ENCODE peak calls at places on chromosomes 3 and 15, in eight cellular contexts. B is heart right ventricle, L is right cardiac atrium, A is H9, H is ovary, G is coronary artery, Y is epithelial cell of prostate, W is left ventricle myocardium inferior. S is an unnamed sample.

GRCh38 chr15:68372291-68372811 is 59.6 kb downstream of the ITGA11 start:
- DNase-seq in H (no peak), W (no peak), A (peak), L (peak), B (peak), Y (no peak), G (peak), S (peak)

GRCh38 chr15:76337739-76338554 is 1.4 kb downstream of the ISL2 start:
- DNase-seq in H (no peak), G (no peak), B (no peak), W (no peak), L (no peak), Y (no peak), A (peak), S (no peak)

GRCh38 chr3:31699309-31699953 is 166.7 kb downstream of the STT3B start:
- DNase-seq in A (no peak), W (no peak), Y (peak), H (no peak), G (no peak), B (no peak), L (no peak), S (no peak)

GRCh38 chr15:67190813-67191212 is 63.6 kb downstream of the AAGAB start:
- DNase-seq in L (no peak), H (no peak), B (no peak), G (no peak), A (no peak), Y (no peak), W (no peak), S (no peak)

GRCh38 chr3:185558395-185558794 is 6.0 kb upstream of the LIPH start:
- DNase-seq in H (no peak), A (no peak), Y (peak), L (no peak), G (no peak), W (no peak), B (no peak), S (no peak)

GRCh38 chr3:45817788-45818523 is 21.6 kb upstream of the SLC6A20 start:
- DNase-seq in G (no peak), W (no peak), Y (peak), L (no peak), B (peak), A (no peak), H (peak), S (no peak)

GRCh38 chr3:106842151-106842550 is 535.1 kb upstream of the CCDC54 start:
- DNase-seq in G (no peak), H (no peak), Y (no peak), B (no peak), W (no peak), L (no peak), A (no peak), S (no peak)

GRCh38 chr3:88059380-88060160 is 515 bp downstream of the ZNF654 start:
- DNase-seq in L (peak), H (no peak), Y (no peak), A (no peak), B (peak), G (peak), W (no peak), S (no peak)

GRCh38 chr3:9153763-9154601 is 95.5 kb downstream of the SRGAP3 start:
- DNase-seq in A (peak), W (peak), G (no peak), H (peak), Y (no peak), B (peak), L (peak), S (peak)

GRCh38 chr15:60423540-60423939 is 25.8 kb upstream of the ANXA2 start:
- DNase-seq in H (no peak), G (no peak), L (peak), A (no peak), W (no peak), B (no peak), Y (peak), S (no peak)
- H3K27ac ChIP-seq in H (no peak), G (peak), L (no peak), A (no peak), W (no peak), B (no peak), Y (peak), S (no peak)

GRCh38 chr3:188092648-188093047 is 61.3 kb upstream of the LPP start:
- DNase-seq in A (no peak), B (no peak), H (no peak), Y (no peak), G (no peak), L (no peak), W (no peak), S (no peak)

GRCh38 chr3:188088948-188089685 is 64.8 kb upstream of the LPP start:
- DNase-seq in L (no peak), G (peak), B (no peak), A (no peak), Y (no peak), W (no peak), H (no peak), S (no peak)

GRCh38 chr3:188085596-188086560 is 68.1 kb upstream of the LPP start:
- DNase-seq in A (no peak), L (no peak), G (no peak), Y (no peak), B (no peak), H (no peak), W (no peak), S (no peak)

GRCh38 chr3:188090626-188091309 is 63.2 kb upstream of the LPP start:
- DNase-seq in A (no peak), H (no peak), Y (no peak), W (no peak), B (no peak), G (no peak), L (no peak), S (no peak)

GRCh38 chr3:188091746-188092145 is 62.2 kb upstream of the LPP start:
- DNase-seq in A (no peak), L (no peak), Y (no peak), G (no peak), B (no peak), H (no peak), W (no peak), S (no peak)
- H3K27ac ChIP-seq in A (no peak), L (no peak), Y (no peak), G (no peak), B (no peak), H (no peak), W (no peak), S (no peak)

GRCh38 chr3:195257454-195258448 is 13.2 kb downstream of the XXYLT1 start:
- DNase-seq in Y (no peak), A (no peak), W (no peak), G (no peak), B (no peak), L (peak), H (no peak), S (no peak)
- H3K27ac ChIP-seq in Y (no peak), A (no peak), W (peak), G (no peak), B (peak), L (no peak), H (no peak), S (no peak)

GRCh38 chr3:16494906-16495580 is 18.5 kb downstream of the RFTN1 start:
- DNase-seq in A (no peak), L (no peak), W (no peak), B (no peak), Y (no peak), G (no peak), H (no peak), S (no peak)

GRCh38 chr3:16490062-16490641 is 23.3 kb downstream of the RFTN1 start:
- DNase-seq in A (no peak), L (no peak), H (no peak), G (no peak), Y (no peak), B (no peak), W (no peak), S (no peak)

GRCh38 chr3:16496408-16497222 is 16.9 kb downstream of the RFTN1 start:
- DNase-seq in W (no peak), Y (no peak), A (no peak), G (no peak), B (no peak), L (no peak), H (no peak), S (no peak)

GRCh38 chr3:16496008-16496407 is 17.5 kb downstream of the RFTN1 start:
- DNase-seq in A (no peak), L (no peak), Y (no peak), B (no peak), G (no peak), W (no peak), H (no peak), S (no peak)

GRCh38 chr3:16494094-16494493 is 19.4 kb downstream of the RFTN1 start:
- DNase-seq in W (no peak), L (no peak), B (no peak), A (no peak), H (no peak), Y (no peak), G (no peak), S (no peak)
- H3K27ac ChIP-seq in W (peak), L (no peak), B (no peak), A (no peak), H (no peak), Y (no peak), G (no peak), S (no peak)

GRCh38 chr3:99799420-99799819 is 18.2 kb upstream of the CMSS1 start:
- DNase-seq in L (no peak), H (no peak), G (no peak), W (no peak), Y (no peak), A (no peak), B (no peak), S (no peak)

GRCh38 chr3:99794485-99794884 is 23.2 kb upstream of the CMSS1 start:
- DNase-seq in W (no peak), G (no peak), H (no peak), A (no peak), Y (no peak), B (no peak), L (peak), S (no peak)

DNA sequence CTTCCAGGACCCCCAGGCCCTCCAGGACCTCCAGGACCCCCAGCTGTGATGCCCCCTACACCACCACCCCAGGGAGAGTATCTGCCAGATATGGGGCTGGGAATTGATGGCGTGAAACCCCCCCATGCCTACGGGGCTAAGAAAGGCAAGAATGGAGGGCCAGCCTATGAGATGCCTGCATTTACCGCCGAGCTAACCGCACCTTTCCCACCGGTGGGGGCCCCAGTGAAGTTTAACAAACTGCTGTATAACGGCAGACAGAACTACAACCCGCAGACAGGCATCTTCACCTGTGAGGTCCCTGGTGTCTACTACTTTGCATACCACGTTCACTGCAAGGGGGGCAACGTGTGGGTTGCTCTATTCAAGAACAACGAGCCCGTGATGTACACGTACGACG is 22.1 kb upstream of the CMSS1 start:
- DNase-seq in B (no peak), G (no peak), Y (no peak), A (no peak), W (no peak), L (no peak), H (no peak), S (no peak)
- H3K27ac ChIP-seq in B (no peak), G (no peak), Y (no peak), A (no peak), W (no peak), L (no peak), H (no peak), S (no peak)

GRCh38 chr3:188978772-188979171 is 193.0 kb upstream of the TPRG1 start:
- DNase-seq in G (no peak), W (no peak), L (peak), B (peak), Y (no peak), A (no peak), H (peak), S (no peak)

GRCh38 chr3:188979236-188979635 is 192.5 kb upstream of the TPRG1 start:
- DNase-seq in Y (no peak), A (no peak), L (no peak), B (no peak), H (no peak), G (no peak), W (no peak), S (no peak)

GRCh38 chr3:188976407-188976806 is 195.4 kb upstream of the TPRG1 start:
- DNase-seq in H (no peak), B (no peak), W (no peak), A (no peak), G (no peak), Y (no peak), L (no peak), S (no peak)

GRCh38 chr3:188975612-188976314 is 196.0 kb upstream of the TPRG1 start:
- DNase-seq in G (no peak), Y (peak), A (no peak), B (no peak), W (no peak), L (no peak), H (no peak), S (no peak)

DNA sequence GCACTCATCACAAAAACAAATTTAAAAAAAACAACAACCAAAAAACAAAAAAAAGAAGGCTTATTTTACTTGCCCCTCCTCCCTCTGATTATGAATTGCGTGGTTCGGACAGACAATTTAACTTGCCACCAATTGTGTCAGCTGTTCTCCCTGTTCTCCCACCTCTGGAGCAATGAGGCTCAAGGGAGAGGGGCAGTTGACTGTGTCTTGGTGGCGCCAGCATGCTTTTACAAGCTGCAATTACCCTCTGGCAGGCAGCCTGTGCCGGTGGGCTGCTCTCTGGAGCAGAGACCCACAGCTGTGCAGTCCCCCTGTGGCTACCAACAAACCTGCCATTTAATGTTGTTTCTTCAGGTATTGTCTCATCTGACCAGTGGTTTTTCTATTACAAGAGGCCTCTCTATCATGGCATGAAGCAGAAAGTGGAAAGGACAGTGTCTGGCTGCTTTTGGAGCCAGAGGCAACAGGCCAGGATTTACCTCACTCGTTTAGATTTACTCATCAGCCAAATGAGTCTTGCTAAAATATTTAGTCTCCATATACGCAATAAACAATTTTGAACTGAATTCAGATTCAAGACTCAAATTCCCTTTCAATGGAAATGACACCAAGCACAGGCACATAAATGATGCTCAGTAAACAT is 192.0 kb upstream of the TPRG1 start:
- DNase-seq in Y (no peak), G (no peak), B (no peak), A (peak), L (no peak), H (no peak), W (no peak), S (no peak)
- H3K27ac ChIP-seq in Y (no peak), G (no peak), B (peak), A (no peak), L (no peak), H (peak), W (peak), S (no peak)